ENCODE peak calls at places on chromosome 18, in five cellular contexts. G, H, F, U and Z are unnamed samples.
A peak's percentile ranks its signal among the peaks of the same experiment; 100 is the strongest.

GRCh38 chr18:12092398-12093229 is 1.0 kb upstream of the ANKRD62 start:
- DNase-seq in G (peak; percentile 72), H (no peak), F (peak; percentile 54), U (no peak), Z (no peak)

GRCh38 chr18:13879492-13879891 is 35.8 kb downstream of the MC2R start:
- DNase-seq in G (no peak), H (no peak), F (no peak), U (no peak), Z (no peak)

GRCh38 chr18:50441518-50441917 is 66.7 kb downstream of the SKA1 start:
- DNase-seq in G (no peak), H (no peak), F (no peak), U (no peak), Z (peak; percentile 9)

GRCh38 chr18:32911660-32912284 is 138.9 kb upstream of the KLHL14 start:
- DNase-seq in G (no peak), H (peak; percentile 82), F (no peak), U (peak; percentile 90), Z (peak; percentile 56)

GRCh38 chr18:10841203-10841602 is 308.2 kb downstream of the PIEZO2 start:
- DNase-seq in G (peak; percentile 43), H (no peak), F (no peak), U (no peak), Z (peak; percentile 88)

GRCh38 chr18:76430636-76431035 is 64.4 kb downstream of the ZNF516 start:
- DNase-seq in G (no peak), H (peak; percentile 54), F (no peak), U (peak; percentile 72), Z (peak; percentile 51)

GRCh38 chr18:62037989-62038778 is 145.4 kb upstream of the RNF152 start:
- DNase-seq in G (no peak), H (peak; percentile 20), F (no peak), U (peak; percentile 25), Z (peak; percentile 75)

GRCh38 chr18:50338676-50339075 is 36.2 kb upstream of the SKA1 start:
- DNase-seq in G (no peak), H (no peak), F (no peak), U (no peak), Z (no peak)

GRCh38 chr18:10234281-10234680 is 220.2 kb upstream of the APCDD1 start:
- DNase-seq in G (no peak), H (no peak), F (no peak), U (peak; percentile 30), Z (no peak)

GRCh38 chr18:23812566-23813440 is 123.5 kb downstream of the LAMA3 start:
- DNase-seq in G (peak; percentile 24), H (peak; percentile 35), F (peak; percentile 13), U (peak; percentile 50), Z (peak; percentile 46)

GRCh38 chr18:57141208-57142129 is 5.4 kb upstream of the BOD1L2 start:
- DNase-seq in G (peak; percentile 41), H (no peak), F (no peak), U (no peak), Z (no peak)

GRCh38 chr18:35088931-35089330 is 47.7 kb downstream of the MAPRE2 start:
- DNase-seq in G (no peak), H (no peak), F (no peak), U (no peak), Z (no peak)

GRCh38 chr18:46322941-46323340 is 218.8 kb downstream of the HAUS1 start:
- DNase-seq in G (no peak), H (no peak), F (no peak), U (no peak), Z (no peak)

GRCh38 chr18:3110034-3110752 is 97.2 kb upstream of the LPIN2 start:
- DNase-seq in G (no peak), H (no peak), F (no peak), U (no peak), Z (no peak)

GRCh38 chr18:11654736-11655604 is 34.1 kb upstream of the GNAL start:
- DNase-seq in G (peak; percentile 58), H (peak; percentile 8), F (peak; percentile 27), U (peak; percentile 29), Z (peak; percentile 50)

GRCh38 chr18:63365909-63366269 is 1.1 kb downstream of the KDSR start:
- DNase-seq in G (peak; percentile 14), H (no peak), F (no peak), U (no peak), Z (no peak)

GRCh38 chr18:35926884-35927283 is 45.6 kb upstream of the RMP24 start:
- DNase-seq in G (no peak), H (no peak), F (no peak), U (no peak), Z (no peak)

GRCh38 chr18:74450626-74451025 is 6.5 kb downstream of the DIPK1C start:
- DNase-seq in G (no peak), H (no peak), F (no peak), U (no peak), Z (no peak)